ENCODE peak calls at places on chromosome 21, in six cellular contexts. One of them, this sample, is unnamed.

GRCh38 chr21:42815217-42815616 is 64.1 kb downstream of the WDR4 start:
- DNase-seq in H1: no peak
- DNase-seq in endothelial cell of umbilical vein: no peak
- DNase-seq in A549: no peak
- DNase-seq in K562: no peak
- DNase-seq in HepG2: no peak
- DNase-seq in this sample: no peak

GRCh38 chr21:14480601-14481000 is 65.5 kb downstream of the SAMSN1 start:
- DNase-seq in HepG2: no peak
- DNase-seq in endothelial cell of umbilical vein: peak
- DNase-seq in K562: no peak
- DNase-seq in H1: no peak
- DNase-seq in A549: no peak
- DNase-seq in this sample: no peak

GRCh38 chr21:24275613-24276012 is 1331.7 kb downstream of the MRPL39 start:
- DNase-seq in endothelial cell of umbilical vein: no peak
- DNase-seq in A549: no peak
- DNase-seq in HepG2: no peak
- DNase-seq in K562: no peak
- DNase-seq in H1: no peak
- DNase-seq in this sample: no peak

GRCh38 chr21:22125581-22125980 is 1127.4 kb downstream of the NCAM2 start:
- DNase-seq in endothelial cell of umbilical vein: no peak
- DNase-seq in K562: no peak
- DNase-seq in H1: no peak
- DNase-seq in A549: no peak
- DNase-seq in HepG2: no peak
- DNase-seq in this sample: no peak

GRCh38 chr21:38319781-38320180 is 63.0 kb downstream of the KCNJ15 start:
- DNase-seq in H1: no peak
- DNase-seq in K562: no peak
- DNase-seq in endothelial cell of umbilical vein: no peak
- DNase-seq in HepG2: no peak
- DNase-seq in A549: no peak
- DNase-seq in this sample: no peak

GRCh38 chr21:16402752-16403151 is 673.0 kb downstream of the USP25 start:
- DNase-seq in K562: no peak
- DNase-seq in HepG2: no peak
- DNase-seq in endothelial cell of umbilical vein: peak
- DNase-seq in H1: no peak
- DNase-seq in A549: no peak
- DNase-seq in this sample: no peak

GRCh38 chr21:9735421-9735961 is 785.9 kb upstream of the TPTE start:
- DNase-seq in A549: no peak
- DNase-seq in HepG2: no peak
- DNase-seq in K562: no peak
- DNase-seq in H1: no peak
- DNase-seq in endothelial cell of umbilical vein: no peak
- DNase-seq in this sample: no peak

GRCh38 chr21:37509802-37510393 is 143.3 kb downstream of the DYRK1A start:
- DNase-seq in H1: no peak
- DNase-seq in A549: no peak
- DNase-seq in endothelial cell of umbilical vein: no peak
- DNase-seq in HepG2: no peak
- DNase-seq in K562: no peak
- DNase-seq in this sample: no peak

GRCh38 chr21:25862112-25862511 is 127.3 kb downstream of the GABPA start:
- DNase-seq in HepG2: no peak
- DNase-seq in A549: no peak
- DNase-seq in endothelial cell of umbilical vein: no peak
- DNase-seq in K562: no peak
- DNase-seq in H1: no peak
- DNase-seq in this sample: no peak

GRCh38 chr21:36847189-36847588 is 119.3 kb downstream of the HLCS start:
- DNase-seq in endothelial cell of umbilical vein: peak
- DNase-seq in A549: peak
- DNase-seq in H1: no peak
- DNase-seq in HepG2: peak
- DNase-seq in K562: no peak
- DNase-seq in this sample: no peak

GRCh38 chr21:26684866-26685265 is 111.8 kb upstream of the CYYR1 start:
- DNase-seq in endothelial cell of umbilical vein: no peak
- DNase-seq in H1: no peak
- DNase-seq in K562: no peak
- DNase-seq in HepG2: no peak
- DNase-seq in A549: no peak
- DNase-seq in this sample: no peak

GRCh38 chr21:43301424-43302355 is 125.2 kb downstream of the SIK1 start:
- DNase-seq in H1: no peak
- DNase-seq in A549: no peak
- DNase-seq in K562: no peak
- DNase-seq in endothelial cell of umbilical vein: no peak
- DNase-seq in HepG2: no peak
- DNase-seq in this sample: no peak

GRCh38 chr21:34989337-34990151 is 59.6 kb downstream of the RUNX1 start:
- DNase-seq in K562: no peak
- DNase-seq in HepG2: no peak
- DNase-seq in A549: no peak
- DNase-seq in endothelial cell of umbilical vein: no peak
- DNase-seq in H1: no peak
- DNase-seq in this sample: no peak
- TF ChIP-seq JUN in K562: no peak
- TF ChIP-seq JUN in HepG2: no peak
- TF ChIP-seq JUN in A549: no peak
- TF ChIP-seq JUN in endothelial cell of umbilical vein: no peak
- TF ChIP-seq JUN in H1: no peak
- TF ChIP-seq JUN in this sample: no peak

GRCh38 chr21:33028271-33028670 is 2.5 kb downstream of the OLIG2 start:
- DNase-seq in H1: no peak
- DNase-seq in endothelial cell of umbilical vein: no peak
- DNase-seq in A549: no peak
- DNase-seq in HepG2: no peak
- DNase-seq in K562: no peak
- DNase-seq in this sample: no peak
- TF ChIP-seq JUN in H1: no peak
- TF ChIP-seq JUN in endothelial cell of umbilical vein: no peak
- TF ChIP-seq JUN in A549: no peak
- TF ChIP-seq JUN in HepG2: no peak
- TF ChIP-seq JUN in K562: no peak
- TF ChIP-seq JUN in this sample: no peak

DNA sequence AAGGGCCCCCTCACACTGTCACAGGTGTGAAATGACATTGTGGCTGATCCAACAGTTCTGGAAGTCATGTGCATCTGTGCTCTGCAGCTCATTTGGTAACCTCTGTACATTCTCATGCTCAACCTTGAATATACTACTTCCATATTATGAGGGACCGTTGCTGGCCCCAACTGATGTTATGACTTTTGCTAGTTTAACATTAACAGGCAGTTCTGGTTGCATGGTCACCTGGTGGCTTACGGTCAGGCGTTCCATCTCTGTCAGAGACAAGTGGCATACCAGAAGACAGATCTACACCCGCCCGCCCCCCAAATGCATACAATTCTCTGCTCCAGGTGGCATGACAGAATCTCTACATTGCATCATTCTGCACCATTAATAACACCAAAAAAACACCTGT is 6.0 kb upstream of the DIP2A start:
- DNase-seq in endothelial cell of umbilical vein: no peak
- DNase-seq in HepG2: no peak
- DNase-seq in A549: no peak
- DNase-seq in H1: no peak
- DNase-seq in K562: no peak
- DNase-seq in this sample: no peak
- TF ChIP-seq JUN in endothelial cell of umbilical vein: no peak
- TF ChIP-seq JUN in HepG2: no peak
- TF ChIP-seq JUN in A549: no peak
- TF ChIP-seq JUN in H1: no peak
- TF ChIP-seq JUN in K562: no peak
- TF ChIP-seq JUN in this sample: no peak

GRCh38 chr21:29078884-29079765 is 5.7 kb upstream of the CCT8 start:
- DNase-seq in K562: no peak
- DNase-seq in HepG2: no peak
- DNase-seq in A549: no peak
- DNase-seq in endothelial cell of umbilical vein: no peak
- DNase-seq in H1: no peak
- DNase-seq in this sample: no peak
- TF ChIP-seq JUN in K562: no peak
- TF ChIP-seq JUN in HepG2: no peak
- TF ChIP-seq JUN in A549: no peak
- TF ChIP-seq JUN in endothelial cell of umbilical vein: no peak
- TF ChIP-seq JUN in H1: no peak
- TF ChIP-seq JUN in this sample: no peak

GRCh38 chr21:20968391-20968790 is 29.8 kb upstream of the NCAM2 start:
- DNase-seq in H1: no peak
- DNase-seq in HepG2: no peak
- DNase-seq in K562: no peak
- DNase-seq in endothelial cell of umbilical vein: no peak
- DNase-seq in A549: no peak
- DNase-seq in this sample: no peak

GRCh38 chr21:20971296-20971921 is 26.8 kb upstream of the NCAM2 start:
- DNase-seq in H1: no peak
- DNase-seq in endothelial cell of umbilical vein: peak
- DNase-seq in HepG2: peak
- DNase-seq in A549: no peak
- DNase-seq in K562: peak
- DNase-seq in this sample: peak

DNA sequence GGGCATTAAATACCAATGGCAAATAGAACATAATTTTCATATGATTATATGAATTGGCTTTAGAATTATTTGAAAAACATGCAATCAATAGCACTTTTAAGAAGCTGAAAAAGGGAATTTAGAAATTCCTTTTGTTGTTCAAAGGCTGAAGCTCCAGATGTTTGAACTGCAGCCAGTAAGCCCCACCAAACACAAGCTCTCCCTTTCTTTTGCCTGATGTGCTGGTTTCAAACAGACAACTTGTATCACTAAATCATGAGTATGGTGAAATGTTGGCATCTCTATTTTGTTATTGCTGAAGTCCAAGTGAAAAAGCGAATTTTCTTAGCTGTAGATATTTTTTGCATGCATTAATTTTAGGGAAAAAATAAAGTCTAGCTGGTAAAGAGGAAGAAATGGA is 27.5 kb upstream of the NCAM2 start:
- DNase-seq in A549: no peak
- DNase-seq in endothelial cell of umbilical vein: no peak
- DNase-seq in H1: no peak
- DNase-seq in K562: no peak
- DNase-seq in HepG2: no peak
- DNase-seq in this sample: no peak
- TF ChIP-seq JUN in A549: no peak
- TF ChIP-seq JUN in endothelial cell of umbilical vein: no peak
- TF ChIP-seq JUN in H1: no peak
- TF ChIP-seq JUN in K562: no peak
- TF ChIP-seq JUN in HepG2: no peak
- TF ChIP-seq JUN in this sample: no peak

GRCh38 chr21:44750675-44751025 is 39.3 kb upstream of the TSPEAR start:
- DNase-seq in K562: no peak
- DNase-seq in A549: no peak
- DNase-seq in HepG2: no peak
- DNase-seq in H1: no peak
- DNase-seq in endothelial cell of umbilical vein: no peak
- DNase-seq in this sample: no peak
- TF ChIP-seq JUN in K562: no peak
- TF ChIP-seq JUN in A549: no peak
- TF ChIP-seq JUN in HepG2: no peak
- TF ChIP-seq JUN in H1: no peak
- TF ChIP-seq JUN in endothelial cell of umbilical vein: no peak
- TF ChIP-seq JUN in this sample: no peak

This sample was measured in WTC11.